ENCODE peak calls at places on chromosomes 3 and 15, in four cellular contexts. One of them, this sample, is unnamed.
A peak's percentile ranks its signal among the peaks of the same experiment; 100 is the strongest.

GRCh38 chr3:44712455-44713075 is at the start of gene ZNF502:
- DNase-seq in IMR-90: peak; percentile 84
- DNase-seq in H1: no peak
- DNase-seq in trophoblast cell: peak; percentile 69
- DNase-seq in this sample: peak; percentile 94

GRCh38 chr3:71090207-71090606 is 493.3 kb downstream of the FOXP1 start:
- DNase-seq in IMR-90: no peak
- DNase-seq in H1: no peak
- DNase-seq in trophoblast cell: no peak
- DNase-seq in this sample: no peak

GRCh38 chr15:100186960-100187359 is 154.8 kb downstream of the ADAMTS17 start:
- DNase-seq in IMR-90: no peak
- DNase-seq in H1: no peak
- DNase-seq in trophoblast cell: no peak
- DNase-seq in this sample: no peak

GRCh38 chr3:17937081-17937480 is 194.7 kb upstream of the TBC1D5 start:
- DNase-seq in IMR-90: no peak
- DNase-seq in H1: no peak
- DNase-seq in trophoblast cell: no peak
- DNase-seq in this sample: no peak

GRCh38 chr3:158368271-158368670 is 202.7 kb upstream of the MLF1 start:
- DNase-seq in IMR-90: no peak
- DNase-seq in H1: no peak
- DNase-seq in trophoblast cell: no peak
- DNase-seq in this sample: no peak

GRCh38 chr3:112101946-112102345 is 15.8 kb downstream of the C3orf52 start:
- DNase-seq in IMR-90: peak; percentile 97
- DNase-seq in H1: no peak
- DNase-seq in trophoblast cell: peak; percentile 73
- DNase-seq in this sample: peak; percentile 71

GRCh38 chr15:84400820-84401219 is 165.2 kb downstream of the GOLGA6L4 start:
- DNase-seq in IMR-90: no peak
- DNase-seq in H1: no peak
- DNase-seq in trophoblast cell: no peak
- DNase-seq in this sample: no peak

GRCh38 chr15:59148160-59148810 is 43.3 kb downstream of the CCNB2 start:
- DNase-seq in IMR-90: peak; percentile 49
- DNase-seq in H1: no peak
- DNase-seq in trophoblast cell: no peak
- DNase-seq in this sample: no peak

GRCh38 chr3:173709026-173709425 is 311.5 kb downstream of the NLGN1 start:
- DNase-seq in IMR-90: peak; percentile 39
- DNase-seq in H1: no peak
- DNase-seq in trophoblast cell: no peak
- DNase-seq in this sample: no peak

GRCh38 chr15:56234804-56235203 is 8.9 kb downstream of the RFX7 start:
- DNase-seq in IMR-90: no peak
- DNase-seq in H1: no peak
- DNase-seq in trophoblast cell: no peak
- DNase-seq in this sample: no peak

DNA sequence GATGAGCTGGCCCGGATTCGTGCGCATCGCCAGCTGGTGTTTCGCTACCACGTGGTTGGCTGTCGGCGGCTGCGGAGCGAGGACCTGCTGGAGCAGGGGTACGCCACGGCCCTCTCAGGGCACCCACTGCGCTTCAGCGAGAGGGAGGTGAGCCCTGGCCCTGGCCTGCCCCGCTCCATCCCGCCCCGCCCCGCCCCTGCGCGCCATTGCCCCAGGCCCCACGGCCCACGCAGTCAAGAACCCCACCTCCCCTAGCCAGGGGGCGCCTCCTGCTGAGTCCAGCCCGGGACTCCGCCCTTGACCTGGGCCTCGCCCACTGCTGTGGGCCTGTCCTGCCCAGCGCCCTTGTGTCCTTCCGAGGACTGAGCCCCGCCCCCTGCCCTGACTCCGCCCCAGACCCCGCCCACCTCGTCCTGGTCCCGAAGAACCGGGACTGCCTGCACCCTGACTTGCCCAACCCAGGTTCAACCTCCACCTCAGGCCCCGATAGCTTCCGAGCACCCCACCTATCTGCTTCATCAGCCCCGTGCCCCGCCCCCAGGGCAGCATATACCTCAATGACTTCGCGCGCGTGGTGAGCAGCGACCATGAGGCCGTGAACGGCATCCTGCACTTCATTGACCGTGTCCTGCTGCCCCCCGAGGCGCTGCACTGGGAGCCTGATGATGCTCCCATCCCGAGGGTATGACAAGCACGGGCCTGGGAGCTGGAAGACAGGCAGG is 14.8 kb downstream of the NT5DC2 start:
- DNase-seq in IMR-90: no peak
- DNase-seq in H1: no peak
- DNase-seq in trophoblast cell: peak; percentile 38
- DNase-seq in this sample: peak; percentile 45
- H3K23ac ChIP-seq in IMR-90: no peak overlapping the region
- H3K23ac ChIP-seq in H1: no peak overlapping the region
- H3K23ac ChIP-seq in trophoblast cell: no peak overlapping the region
- H3K23ac ChIP-seq in this sample: no peak overlapping the region

GRCh38 chr3:133237380-133237779 is 162.5 kb upstream of the BFSP2 start:
- DNase-seq in IMR-90: no peak
- DNase-seq in H1: no peak
- DNase-seq in trophoblast cell: no peak
- DNase-seq in this sample: no peak
- H3K27ac ChIP-seq in IMR-90: no peak overlapping the region
- H3K27ac ChIP-seq in H1: no peak overlapping the region
- H3K27ac ChIP-seq in trophoblast cell: no peak overlapping the region
- H3K27ac ChIP-seq in this sample: no peak overlapping the region

GRCh38 chr3:16264708-16265454 is at the start of the genes DPH3 and OXNAD1:
- DNase-seq in IMR-90: peak; percentile 100
- DNase-seq in H1: peak; percentile 96
- DNase-seq in trophoblast cell: peak; percentile 99
- DNase-seq in this sample: peak; percentile 100

GRCh38 chr3:16262195-16262594 is 2.5 kb downstream of the DPH3 start:
- DNase-seq in IMR-90: no peak
- DNase-seq in H1: no peak
- DNase-seq in trophoblast cell: no peak
- DNase-seq in this sample: no peak

GRCh38 chr3:16266714-16267113 is 1.7 kb downstream of the OXNAD1 start:
- DNase-seq in IMR-90: no peak
- DNase-seq in H1: no peak
- DNase-seq in trophoblast cell: no peak
- DNase-seq in this sample: no peak

GRCh38 chr3:16265455-16265786 is 409 bp downstream of the OXNAD1 start:
- DNase-seq in IMR-90: no peak
- DNase-seq in H1: no peak
- DNase-seq in trophoblast cell: no peak
- DNase-seq in this sample: no peak

GRCh38 chr3:16264174-16264707 is 502 bp downstream of the DPH3 start:
- DNase-seq in IMR-90: no peak
- DNase-seq in H1: no peak
- DNase-seq in trophoblast cell: no peak
- DNase-seq in this sample: peak; percentile 18
- H3K23ac ChIP-seq in IMR-90: peak overlapping the region; percentile 94
- H3K23ac ChIP-seq in H1: no peak overlapping the region
- H3K23ac ChIP-seq in trophoblast cell: no peak overlapping the region
- H3K23ac ChIP-seq in this sample: no peak overlapping the region

GRCh38 chr15:25664761-25665160 is 198.4 kb downstream of the ATP10A start:
- DNase-seq in IMR-90: no peak
- DNase-seq in H1: no peak
- DNase-seq in trophoblast cell: no peak
- DNase-seq in this sample: no peak

GRCh38 chr15:25661898-25662297 is 201.2 kb downstream of the ATP10A start:
- DNase-seq in IMR-90: no peak
- DNase-seq in H1: no peak
- DNase-seq in trophoblast cell: no peak
- DNase-seq in this sample: no peak

GRCh38 chr15:25667829-25668228 is 195.3 kb downstream of the ATP10A start:
- DNase-seq in IMR-90: no peak
- DNase-seq in H1: no peak
- DNase-seq in trophoblast cell: peak; percentile 87
- DNase-seq in this sample: no peak

GRCh38 chr15:25659251-25659650 is 203.9 kb downstream of the ATP10A start:
- DNase-seq in IMR-90: no peak
- DNase-seq in H1: no peak
- DNase-seq in trophoblast cell: no peak
- DNase-seq in this sample: no peak

DNA sequence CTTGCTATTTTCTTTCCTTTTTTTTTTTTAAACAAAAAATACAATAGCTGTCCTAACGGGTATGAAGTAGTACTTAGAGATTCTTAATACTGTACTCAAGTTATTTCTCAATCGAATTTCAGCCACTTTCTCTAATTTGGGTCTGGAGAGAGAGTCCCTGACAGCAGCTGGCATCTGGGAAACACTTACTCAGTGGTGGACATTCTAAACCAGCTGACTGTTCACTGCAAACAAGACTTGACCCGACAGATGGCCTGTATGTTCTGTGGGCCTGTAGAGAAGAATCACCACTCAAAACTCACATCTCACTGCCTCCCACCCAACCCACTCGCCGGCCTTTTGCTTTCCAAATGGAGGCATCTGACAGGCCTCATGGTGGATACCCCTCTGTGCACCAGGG is 199.6 kb downstream of the ATP10A start:
- DNase-seq in IMR-90: no peak
- DNase-seq in H1: no peak
- DNase-seq in trophoblast cell: no peak
- DNase-seq in this sample: no peak
- H3K27ac ChIP-seq in IMR-90: no peak overlapping the region
- H3K27ac ChIP-seq in H1: no peak overlapping the region
- H3K27ac ChIP-seq in trophoblast cell: no peak overlapping the region
- H3K27ac ChIP-seq in this sample: no peak overlapping the region

GRCh38 chr15:68197661-68198437 is 7.3 kb downstream of the CALML4 start:
- DNase-seq in IMR-90: no peak
- DNase-seq in H1: no peak
- DNase-seq in trophoblast cell: no peak
- DNase-seq in this sample: no peak

GRCh38 chr15:68197170-68197492 is 8.0 kb downstream of the CALML4 start:
- DNase-seq in IMR-90: no peak
- DNase-seq in H1: no peak
- DNase-seq in trophoblast cell: no peak
- DNase-seq in this sample: no peak

GRCh38 chr15:68201153-68201878 is 3.8 kb downstream of the CALML4 start:
- DNase-seq in IMR-90: no peak
- DNase-seq in H1: no peak
- DNase-seq in trophoblast cell: no peak
- DNase-seq in this sample: no peak

GRCh38 chr15:68200016-68200861 is 4.9 kb downstream of the CALML4 start:
- DNase-seq in IMR-90: no peak
- DNase-seq in H1: no peak
- DNase-seq in trophoblast cell: no peak
- DNase-seq in this sample: peak; percentile 35

GRCh38 chr15:68199340-68199739 is 5.8 kb downstream of the CALML4 start:
- DNase-seq in IMR-90: no peak
- DNase-seq in H1: no peak
- DNase-seq in trophoblast cell: no peak
- DNase-seq in this sample: no peak
- H3K23ac ChIP-seq in IMR-90: no peak overlapping the region
- H3K23ac ChIP-seq in H1: no peak overlapping the region
- H3K23ac ChIP-seq in trophoblast cell: no peak overlapping the region
- H3K23ac ChIP-seq in this sample: no peak overlapping the region

DNA sequence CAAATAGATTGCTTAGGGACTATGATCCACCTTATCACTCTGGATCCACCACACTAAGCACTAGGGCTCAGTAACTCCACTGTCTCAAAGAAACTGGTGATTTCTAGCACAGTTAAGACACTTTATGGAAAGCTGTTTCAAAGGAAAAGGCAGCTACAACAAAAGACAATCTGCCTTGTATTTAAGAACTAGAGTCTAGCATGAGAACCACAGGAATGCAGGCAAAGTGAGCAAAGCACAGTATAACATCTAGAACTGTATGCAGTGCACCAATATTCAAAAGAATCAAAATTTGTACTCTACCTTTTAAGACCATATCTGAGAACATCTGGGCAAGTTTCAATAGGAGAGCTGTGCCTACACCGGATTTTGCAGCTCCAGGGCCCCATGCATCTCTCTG is 17.9 kb downstream of the TFRC start:
- DNase-seq in IMR-90: peak; percentile 22
- DNase-seq in H1: no peak
- DNase-seq in trophoblast cell: no peak
- DNase-seq in this sample: no peak
- H3K27ac ChIP-seq in IMR-90: no peak overlapping the region
- H3K27ac ChIP-seq in H1: no peak overlapping the region
- H3K27ac ChIP-seq in trophoblast cell: no peak overlapping the region
- H3K27ac ChIP-seq in this sample: no peak overlapping the region

GRCh38 chr3:3665961-3666640 is 133.1 kb upstream of the LRRN1 start:
- DNase-seq in IMR-90: no peak
- DNase-seq in H1: no peak
- DNase-seq in trophoblast cell: no peak
- DNase-seq in this sample: no peak
- H3K23ac ChIP-seq in IMR-90: no peak overlapping the region
- H3K23ac ChIP-seq in H1: no peak overlapping the region
- H3K23ac ChIP-seq in trophoblast cell: no peak overlapping the region
- H3K23ac ChIP-seq in this sample: no peak overlapping the region

GRCh38 chr3:12897537-12898289 is 56.3 kb upstream of the RPL32 start:
- DNase-seq in IMR-90: no peak
- DNase-seq in H1: no peak
- DNase-seq in trophoblast cell: peak; percentile 78
- DNase-seq in this sample: no peak
- H3K27ac ChIP-seq in IMR-90: no peak overlapping the region
- H3K27ac ChIP-seq in H1: no peak overlapping the region
- H3K27ac ChIP-seq in trophoblast cell: no peak overlapping the region
- H3K27ac ChIP-seq in this sample: no peak overlapping the region

GRCh38 chr3:186930639-186931486 is 537 bp downstream of the ST6GAL1 start:
- DNase-seq in IMR-90: peak; percentile 34
- DNase-seq in H1: peak; percentile 79
- DNase-seq in trophoblast cell: peak; percentile 45
- DNase-seq in this sample: peak; percentile 95
- H3K23ac ChIP-seq in IMR-90: no peak overlapping the region
- H3K23ac ChIP-seq in H1: no peak overlapping the region
- H3K23ac ChIP-seq in trophoblast cell: no peak overlapping the region
- H3K23ac ChIP-seq in this sample: no peak overlapping the region

GRCh38 chr3:9168230-9168629 is 81.2 kb downstream of the SRGAP3 start:
- DNase-seq in IMR-90: no peak
- DNase-seq in H1: no peak
- DNase-seq in trophoblast cell: no peak
- DNase-seq in this sample: peak; percentile 48
- H3K27ac ChIP-seq in IMR-90: no peak overlapping the region
- H3K27ac ChIP-seq in H1: no peak overlapping the region
- H3K27ac ChIP-seq in trophoblast cell: no peak overlapping the region
- H3K27ac ChIP-seq in this sample: no peak overlapping the region

This sample was measured in mesendoderm.